ENCODE peak calls at places on chromosomes 2 and 18, in five cellular contexts. Q is sigmoid colon, N is transverse colon, W is HepG2, G is upper lobe of left lung. C is an unnamed sample.

GRCh38 chr2:219491278-219491967 is 7.3 kb upstream of the GMPPA start:
- DNase-seq in Q (no peak), N (no peak), W (no peak), G (no peak), C (no peak)

GRCh38 chr2:30178618-30179404 is 32.0 kb downstream of the YPEL5 start:
- DNase-seq in Q (peak), N (peak), W (no peak), G (peak), C (no peak)

GRCh38 chr18:79904357-79905147 is 46.9 kb downstream of the SLC66A2 start:
- DNase-seq in Q (peak), N (no peak), W (no peak), G (peak), C (peak)

GRCh38 chr2:190819835-190820234 is 60.8 kb upstream of the GLS start:
- DNase-seq in Q (no peak), N (no peak), W (no peak), G (no peak), C (no peak)

GRCh38 chr2:165778187-165778556 is 15.9 kb downstream of the GALNT3 start:
- DNase-seq in Q (no peak), N (no peak), W (no peak), G (no peak), C (no peak)

GRCh38 chr18:567119-567518 is 13.1 kb upstream of the CETN1 start:
- DNase-seq in Q (no peak), N (no peak), W (no peak), G (no peak), C (no peak)

GRCh38 chr2:205763708-205764501 is 81.6 kb downstream of the NRP2 start:
- DNase-seq in Q (peak), N (peak), W (no peak), G (no peak), C (no peak)

GRCh38 chr2:39432701-39433100 is 4.4 kb downstream of the MAP4K3 start:
- DNase-seq in Q (no peak), N (no peak), W (no peak), G (no peak), C (no peak)

GRCh38 chr2:226031962-226032441 is 632.5 kb downstream of the NYAP2 start:
- DNase-seq in Q (no peak), N (no peak), W (peak), G (no peak), C (no peak)

GRCh38 chr2:66574701-66575624 is 140.0 kb downstream of the MEIS1 start:
- DNase-seq in Q (peak), N (peak), W (peak), G (peak), C (peak)

GRCh38 chr2:148021059-148021985 is at the start of gene MBD5:
- DNase-seq in Q (peak), N (peak), W (peak), G (peak), C (no peak)

DNA sequence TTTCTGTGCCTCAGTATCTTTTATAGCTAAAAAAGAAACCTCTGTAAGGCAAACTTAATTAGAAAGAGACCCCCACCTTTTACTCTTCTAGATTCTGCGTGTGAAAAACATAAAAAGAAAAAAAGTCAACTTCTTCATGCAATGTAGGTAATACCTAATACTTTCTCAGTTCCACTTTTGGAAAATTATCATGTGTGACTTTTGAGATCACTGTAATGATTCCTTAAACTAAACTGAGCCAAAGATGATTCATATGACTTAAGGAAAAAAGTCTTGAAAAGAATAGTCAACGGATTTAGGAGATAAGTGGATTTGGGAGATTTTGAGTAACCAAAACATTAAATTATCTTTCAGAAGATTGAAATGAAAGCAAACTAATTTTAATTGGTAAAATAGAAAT is 48.9 kb downstream of the PLEKHA3 start:
- DNase-seq in Q (no peak), N (no peak), W (no peak), G (no peak), C (no peak)
- TF ChIP-seq EP300 in Q (no peak), N (no peak), W (no peak), G (no peak), C (no peak)

DNA sequence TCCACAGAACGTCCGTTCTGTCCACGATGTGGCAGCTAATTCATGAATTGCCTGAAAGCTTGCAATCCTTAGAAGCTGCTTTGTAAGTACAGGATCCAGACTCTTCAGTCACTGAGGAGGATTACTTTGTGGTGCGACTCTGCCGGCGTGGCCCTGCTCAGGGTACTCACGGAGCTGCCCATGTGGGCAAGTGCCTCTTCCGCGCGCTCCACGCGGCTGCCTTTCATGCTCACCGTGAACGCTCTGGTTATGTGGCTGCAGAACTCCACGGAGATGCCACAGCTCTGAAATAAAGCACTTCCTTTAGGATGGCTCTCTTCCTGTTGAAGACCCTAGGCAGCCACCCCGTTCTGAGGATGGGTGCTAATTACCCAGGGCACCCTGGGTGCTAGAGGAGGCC is 31.0 kb downstream of the RMC1 start:
- DNase-seq in Q (no peak), N (no peak), W (no peak), G (no peak), C (no peak)
- TF ChIP-seq POLR2AphosphoS5 in Q (no peak), N (no peak), W (no peak), G (no peak), C (no peak)

GRCh38 chr2:145769053-145769716 is 1249.3 kb upstream of the ZEB2 start:
- DNase-seq in Q (no peak), N (no peak), W (no peak), G (no peak), C (no peak)
- TF ChIP-seq EP300 in Q (no peak), N (no peak), W (no peak), G (no peak), C (no peak)

DNA sequence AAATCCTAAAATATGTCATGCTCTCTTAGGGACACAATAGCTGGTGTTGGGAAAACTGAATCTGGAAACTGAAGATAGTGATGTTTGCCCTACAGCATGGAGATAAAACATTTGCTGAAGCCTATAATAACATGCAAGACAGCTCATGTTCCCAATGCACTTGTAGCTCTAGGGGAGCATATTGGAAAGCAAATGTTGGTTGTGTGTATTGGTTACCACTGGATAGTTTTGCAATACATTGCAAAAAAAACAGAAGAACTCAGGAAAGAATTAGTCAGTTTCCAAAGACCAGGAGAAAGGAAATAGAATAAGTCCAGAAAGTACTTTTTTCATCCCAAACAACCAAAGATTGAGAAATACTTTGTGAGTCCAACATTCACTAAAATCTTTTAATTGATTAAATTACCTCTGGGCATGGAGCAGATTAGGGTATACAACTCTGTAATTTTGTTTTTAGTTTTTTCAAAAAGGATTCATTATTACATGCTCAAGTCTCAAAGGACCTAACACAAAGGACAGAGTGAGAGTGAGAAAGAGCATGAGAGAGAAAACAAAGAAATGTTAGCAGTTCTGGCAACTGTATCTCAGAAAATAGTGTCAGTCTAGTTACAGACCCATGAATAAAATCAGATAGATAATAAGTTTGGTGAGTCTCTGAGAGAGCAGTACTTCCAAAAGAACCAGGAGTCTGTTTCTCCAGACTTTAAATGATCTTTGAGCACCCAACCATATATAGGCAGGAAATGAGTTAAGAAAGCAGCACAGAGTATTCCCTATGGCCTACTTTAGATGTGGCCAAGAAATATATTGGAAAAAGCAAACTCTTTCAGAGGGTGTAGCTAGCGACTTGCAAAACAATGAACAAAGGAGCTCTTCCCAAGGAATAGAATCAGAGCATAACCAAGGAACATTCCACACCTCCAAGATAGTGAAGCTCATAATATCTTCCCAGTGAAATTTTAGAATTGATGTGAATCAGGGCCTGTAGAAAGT is 36.6 kb upstream of the COL3A1 start:
- DNase-seq in Q (no peak), N (no peak), W (no peak), G (no peak), C (no peak)
- TF ChIP-seq POLR2AphosphoS5 in Q (peak), N (no peak), W (no peak), G (no peak), C (no peak)

DNA sequence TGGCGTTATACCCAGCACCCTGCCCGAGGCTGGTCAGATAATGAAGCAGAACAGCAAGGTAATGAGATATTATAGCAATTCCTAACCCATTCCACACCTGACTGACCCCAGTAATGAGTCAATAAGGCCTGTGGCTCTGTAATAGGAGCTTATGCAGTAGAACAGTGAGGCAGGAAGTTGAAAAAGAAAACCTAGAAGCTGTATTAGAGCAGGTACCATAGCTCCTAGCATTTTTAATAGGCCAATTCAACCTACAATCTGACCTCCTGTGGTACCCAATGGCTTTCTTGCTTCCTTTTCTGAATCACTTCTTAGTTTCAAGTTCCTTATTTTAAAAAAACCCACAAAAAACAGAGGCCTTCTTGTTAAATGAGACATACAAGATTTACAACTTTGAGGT is 43.6 kb upstream of the MAP2 start:
- DNase-seq in Q (no peak), N (no peak), W (no peak), G (no peak), C (no peak)
- TF ChIP-seq EP300 in Q (no peak), N (no peak), W (no peak), G (no peak), C (no peak)

DNA sequence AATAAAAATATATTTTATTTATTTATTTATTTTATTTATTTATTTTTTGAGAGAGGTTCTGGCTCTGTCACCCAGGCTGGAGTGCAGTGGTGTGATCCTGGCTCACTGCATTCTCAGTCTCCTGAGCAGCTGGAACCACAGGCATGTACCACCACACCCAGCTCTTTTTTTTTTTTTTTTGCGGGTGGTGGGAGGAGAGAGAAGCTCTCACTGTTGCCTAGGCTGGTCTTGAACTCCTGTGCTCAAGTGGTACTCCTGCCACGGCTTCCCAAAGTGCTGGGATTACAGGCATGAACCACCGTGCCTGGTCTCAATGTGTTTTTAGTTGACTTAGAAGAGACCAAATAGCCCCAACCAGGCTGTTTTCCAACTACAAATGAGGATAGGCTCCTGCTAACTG is 80.7 kb downstream of the PDCL3 start:
- DNase-seq in Q (no peak), N (no peak), W (no peak), G (no peak), C (no peak)
- TF ChIP-seq POLR2AphosphoS5 in Q (no peak), N (no peak), W (no peak), G (no peak), C (no peak)

C was measured in suprapubic skin.